ENCODE peak calls at places on chromosomes 1 and 21, in eight cellular contexts. One of them, this sample, is unnamed.

GRCh38 chr21:39850333-39850732 is 16.9 kb upstream of the PCP4 start:
- DNase-seq in left ventricle myocardium inferior: no peak
- DNase-seq in CD8-positive, alpha-beta T cell: no peak
- DNase-seq in kidney epithelial cell: no peak
- DNase-seq in AG04450: no peak
- DNase-seq in BE2C: no peak
- DNase-seq in tibial artery: no peak
- DNase-seq in HL-60: no peak
- DNase-seq in this sample: no peak

GRCh38 chr1:77484334-77484733 is 198.1 kb downstream of the ZZZ3 start:
- DNase-seq in left ventricle myocardium inferior: no peak
- DNase-seq in CD8-positive, alpha-beta T cell: no peak
- DNase-seq in kidney epithelial cell: no peak
- DNase-seq in AG04450: no peak
- DNase-seq in BE2C: no peak
- DNase-seq in tibial artery: no peak
- DNase-seq in HL-60: no peak
- DNase-seq in this sample: no peak

GRCh38 chr1:15950763-15951295 is 25.1 kb downstream of the ZBTB17 start:
- DNase-seq in left ventricle myocardium inferior: no peak
- DNase-seq in CD8-positive, alpha-beta T cell: peak; percentile 60
- DNase-seq in kidney epithelial cell: no peak
- DNase-seq in AG04450: no peak
- DNase-seq in BE2C: no peak
- DNase-seq in tibial artery: peak; percentile 90
- DNase-seq in HL-60: peak; percentile 50
- DNase-seq in this sample: peak; percentile 61

GRCh38 chr1:229714964-229715603 is 89.0 kb downstream of the URB2 start:
- DNase-seq in left ventricle myocardium inferior: no peak
- DNase-seq in CD8-positive, alpha-beta T cell: peak; percentile 28
- DNase-seq in kidney epithelial cell: no peak
- DNase-seq in AG04450: no peak
- DNase-seq in BE2C: peak; percentile 58
- DNase-seq in tibial artery: no peak
- DNase-seq in HL-60: no peak
- DNase-seq in this sample: peak; percentile 54

GRCh38 chr1:9453375-9454093 is 85.7 kb upstream of the SLC25A33 start:
- DNase-seq in left ventricle myocardium inferior: no peak
- DNase-seq in CD8-positive, alpha-beta T cell: no peak
- DNase-seq in kidney epithelial cell: no peak
- DNase-seq in AG04450: no peak
- DNase-seq in BE2C: peak; percentile 47
- DNase-seq in tibial artery: no peak
- DNase-seq in HL-60: no peak
- DNase-seq in this sample: no peak

GRCh38 chr1:243623831-243624230 is 226.2 kb downstream of the AKT3 start:
- DNase-seq in left ventricle myocardium inferior: no peak
- DNase-seq in CD8-positive, alpha-beta T cell: no peak
- DNase-seq in kidney epithelial cell: no peak
- DNase-seq in AG04450: no peak
- DNase-seq in BE2C: no peak
- DNase-seq in tibial artery: no peak
- DNase-seq in HL-60: no peak
- DNase-seq in this sample: no peak

GRCh38 chr1:164602142-164602429 is 43.1 kb downstream of the PBX1 start:
- DNase-seq in left ventricle myocardium inferior: no peak
- DNase-seq in CD8-positive, alpha-beta T cell: no peak
- DNase-seq in kidney epithelial cell: no peak
- DNase-seq in AG04450: no peak
- DNase-seq in BE2C: no peak
- DNase-seq in tibial artery: no peak
- DNase-seq in HL-60: no peak
- DNase-seq in this sample: no peak

GRCh38 chr1:20721117-20722061 is 3.6 kb upstream of the KIF17 start:
- DNase-seq in left ventricle myocardium inferior: peak; percentile 5
- DNase-seq in CD8-positive, alpha-beta T cell: no peak
- DNase-seq in kidney epithelial cell: no peak
- DNase-seq in AG04450: no peak
- DNase-seq in BE2C: no peak
- DNase-seq in tibial artery: peak; percentile 61
- DNase-seq in HL-60: no peak
- DNase-seq in this sample: no peak

GRCh38 chr21:31132574-31133242 is 94.4 kb upstream of the KRTAP19-8 start:
- DNase-seq in left ventricle myocardium inferior: no peak
- DNase-seq in CD8-positive, alpha-beta T cell: peak; percentile 70
- DNase-seq in kidney epithelial cell: no peak
- DNase-seq in AG04450: no peak
- DNase-seq in BE2C: no peak
- DNase-seq in tibial artery: no peak
- DNase-seq in HL-60: no peak
- DNase-seq in this sample: no peak

GRCh38 chr1:59900640-59901039 is 25.9 kb downstream of the CYP2J2 start:
- DNase-seq in left ventricle myocardium inferior: no peak
- DNase-seq in CD8-positive, alpha-beta T cell: no peak
- DNase-seq in kidney epithelial cell: no peak
- DNase-seq in AG04450: no peak
- DNase-seq in BE2C: no peak
- DNase-seq in tibial artery: no peak
- DNase-seq in HL-60: no peak
- DNase-seq in this sample: no peak

GRCh38 chr1:226912587-226913176 is 27.4 kb upstream of the COQ8A start:
- DNase-seq in left ventricle myocardium inferior: peak; percentile 60
- DNase-seq in CD8-positive, alpha-beta T cell: peak; percentile 45
- DNase-seq in kidney epithelial cell: no peak
- DNase-seq in AG04450: no peak
- DNase-seq in BE2C: peak; percentile 69
- DNase-seq in tibial artery: peak; percentile 57
- DNase-seq in HL-60: peak; percentile 11
- DNase-seq in this sample: peak; percentile 68

GRCh38 chr1:94314222-94314858 is 77.0 kb upstream of the ARHGAP29 start:
- DNase-seq in left ventricle myocardium inferior: no peak
- DNase-seq in CD8-positive, alpha-beta T cell: no peak
- DNase-seq in kidney epithelial cell: no peak
- DNase-seq in AG04450: no peak
- DNase-seq in BE2C: no peak
- DNase-seq in tibial artery: no peak
- DNase-seq in HL-60: no peak
- DNase-seq in this sample: no peak

GRCh38 chr1:94309829-94310569 is 72.6 kb upstream of the ARHGAP29 start:
- DNase-seq in left ventricle myocardium inferior: no peak
- DNase-seq in CD8-positive, alpha-beta T cell: no peak
- DNase-seq in kidney epithelial cell: no peak
- DNase-seq in AG04450: no peak
- DNase-seq in BE2C: no peak
- DNase-seq in tibial artery: no peak
- DNase-seq in HL-60: no peak
- DNase-seq in this sample: no peak

GRCh38 chr1:94309216-94309615 is 71.8 kb upstream of the ARHGAP29 start:
- DNase-seq in left ventricle myocardium inferior: no peak
- DNase-seq in CD8-positive, alpha-beta T cell: no peak
- DNase-seq in kidney epithelial cell: no peak
- DNase-seq in AG04450: no peak
- DNase-seq in BE2C: no peak
- DNase-seq in tibial artery: no peak
- DNase-seq in HL-60: no peak
- DNase-seq in this sample: no peak

GRCh38 chr1:94306521-94306920 is 69.1 kb upstream of the ARHGAP29 start:
- DNase-seq in left ventricle myocardium inferior: no peak
- DNase-seq in CD8-positive, alpha-beta T cell: no peak
- DNase-seq in kidney epithelial cell: no peak
- DNase-seq in AG04450: no peak
- DNase-seq in BE2C: no peak
- DNase-seq in tibial artery: no peak
- DNase-seq in HL-60: no peak
- DNase-seq in this sample: no peak

GRCh38 chr1:94310570-94311270 is 73.3 kb upstream of the ARHGAP29 start:
- DNase-seq in left ventricle myocardium inferior: no peak
- DNase-seq in CD8-positive, alpha-beta T cell: no peak
- DNase-seq in kidney epithelial cell: no peak
- DNase-seq in AG04450: no peak
- DNase-seq in BE2C: no peak
- DNase-seq in tibial artery: no peak
- DNase-seq in HL-60: no peak
- DNase-seq in this sample: no peak
- H3K27me3 ChIP-seq in left ventricle myocardium inferior: no peaks in the 10 kb centered on the region
- H3K27me3 ChIP-seq in CD8-positive, alpha-beta T cell: no peaks in the 10 kb centered on the region
- H3K27me3 ChIP-seq in kidney epithelial cell: no peaks in the 10 kb centered on the region
- H3K27me3 ChIP-seq in AG04450: no peaks in the 10 kb centered on the region
- H3K27me3 ChIP-seq in BE2C: no peaks in the 10 kb centered on the region
- H3K27me3 ChIP-seq in tibial artery: no peaks in the 10 kb centered on the region
- H3K27me3 ChIP-seq in HL-60: no peaks in the 10 kb centered on the region
- H3K27me3 ChIP-seq in this sample: no peaks in the 10 kb centered on the region

GRCh38 chr1:157181258-157181657 is 43.1 kb upstream of the ETV3 start:
- DNase-seq in left ventricle myocardium inferior: no peak
- DNase-seq in CD8-positive, alpha-beta T cell: no peak
- DNase-seq in kidney epithelial cell: no peak
- DNase-seq in AG04450: no peak
- DNase-seq in BE2C: no peak
- DNase-seq in tibial artery: peak; percentile 42
- DNase-seq in HL-60: no peak
- DNase-seq in this sample: no peak
- H3K27me3 ChIP-seq in left ventricle myocardium inferior: peaks cover 55% of the 10 kb centered on the region
- H3K27me3 ChIP-seq in CD8-positive, alpha-beta T cell: no peaks in the 10 kb centered on the region
- H3K27me3 ChIP-seq in kidney epithelial cell: peaks cover 11% of the 10 kb centered on the region
- H3K27me3 ChIP-seq in AG04450: peaks cover 21% of the 10 kb centered on the region
- H3K27me3 ChIP-seq in BE2C: peaks cover 27% of the 10 kb centered on the region
- H3K27me3 ChIP-seq in tibial artery: peaks cover 7% of the 10 kb centered on the region
- H3K27me3 ChIP-seq in HL-60: peaks cover 11% of the 10 kb centered on the region
- H3K27me3 ChIP-seq in this sample: peaks cover 63% of the 10 kb centered on the region

GRCh38 chr1:3590951-3591865 is 20.1 kb downstream of the MEGF6 start:
- DNase-seq in left ventricle myocardium inferior: no peak
- DNase-seq in CD8-positive, alpha-beta T cell: peak; percentile 18
- DNase-seq in kidney epithelial cell: no peak
- DNase-seq in AG04450: no peak
- DNase-seq in BE2C: no peak
- DNase-seq in tibial artery: no peak
- DNase-seq in HL-60: no peak
- DNase-seq in this sample: no peak

GRCh38 chr1:3593745-3594144 is 17.6 kb downstream of the MEGF6 start:
- DNase-seq in left ventricle myocardium inferior: no peak
- DNase-seq in CD8-positive, alpha-beta T cell: no peak
- DNase-seq in kidney epithelial cell: no peak
- DNase-seq in AG04450: no peak
- DNase-seq in BE2C: no peak
- DNase-seq in tibial artery: no peak
- DNase-seq in HL-60: no peak
- DNase-seq in this sample: no peak

GRCh38 chr1:3595949-3596348 is 15.4 kb downstream of the MEGF6 start:
- DNase-seq in left ventricle myocardium inferior: no peak
- DNase-seq in CD8-positive, alpha-beta T cell: no peak
- DNase-seq in kidney epithelial cell: no peak
- DNase-seq in AG04450: no peak
- DNase-seq in BE2C: no peak
- DNase-seq in tibial artery: no peak
- DNase-seq in HL-60: no peak
- DNase-seq in this sample: no peak

GRCh38 chr1:3594706-3595377 is 16.5 kb downstream of the MEGF6 start:
- DNase-seq in left ventricle myocardium inferior: no peak
- DNase-seq in CD8-positive, alpha-beta T cell: no peak
- DNase-seq in kidney epithelial cell: no peak
- DNase-seq in AG04450: no peak
- DNase-seq in BE2C: no peak
- DNase-seq in tibial artery: no peak
- DNase-seq in HL-60: no peak
- DNase-seq in this sample: no peak

DNA sequence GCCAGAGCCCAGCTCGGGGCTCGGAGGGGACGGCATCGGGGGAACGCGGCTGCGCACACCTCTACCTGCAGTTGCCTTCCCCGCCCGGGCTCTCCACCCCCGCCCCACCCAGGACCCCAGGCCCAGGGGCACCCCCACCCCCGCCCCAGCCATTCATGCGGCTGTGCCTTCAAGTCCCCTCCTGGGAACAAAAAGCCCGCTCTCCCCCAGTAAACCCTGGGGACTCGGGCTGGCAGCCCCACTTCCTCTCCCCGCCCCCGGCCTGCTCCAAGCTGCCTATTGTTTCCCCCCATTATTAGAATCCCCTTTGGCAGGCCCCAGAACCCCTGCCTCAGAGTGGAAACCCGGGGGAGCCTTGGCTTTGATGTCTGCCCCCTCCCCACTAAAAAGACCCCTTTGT is 18.0 kb downstream of the MEGF6 start:
- DNase-seq in left ventricle myocardium inferior: no peak
- DNase-seq in CD8-positive, alpha-beta T cell: no peak
- DNase-seq in kidney epithelial cell: no peak
- DNase-seq in AG04450: no peak
- DNase-seq in BE2C: no peak
- DNase-seq in tibial artery: no peak
- DNase-seq in HL-60: no peak
- DNase-seq in this sample: no peak
- H3K27me3 ChIP-seq in left ventricle myocardium inferior: peaks cover 6% of the 10 kb centered on the region
- H3K27me3 ChIP-seq in CD8-positive, alpha-beta T cell: no peaks in the 10 kb centered on the region
- H3K27me3 ChIP-seq in kidney epithelial cell: peaks cover 11% of the 10 kb centered on the region
- H3K27me3 ChIP-seq in AG04450: peaks cover 14% of the 10 kb centered on the region
- H3K27me3 ChIP-seq in BE2C: no peaks in the 10 kb centered on the region
- H3K27me3 ChIP-seq in tibial artery: peaks cover 6% of the 10 kb centered on the region
- H3K27me3 ChIP-seq in HL-60: no peaks in the 10 kb centered on the region
- H3K27me3 ChIP-seq in this sample: peaks cover 76% of the 10 kb centered on the region

GRCh38 chr21:42560517-42561179 is 47.0 kb downstream of the SLC37A1 start:
- DNase-seq in left ventricle myocardium inferior: no peak
- DNase-seq in CD8-positive, alpha-beta T cell: no peak
- DNase-seq in kidney epithelial cell: no peak
- DNase-seq in AG04450: no peak
- DNase-seq in BE2C: no peak
- DNase-seq in tibial artery: no peak
- DNase-seq in HL-60: no peak
- DNase-seq in this sample: no peak

GRCh38 chr21:42558368-42558767 is 44.7 kb downstream of the SLC37A1 start:
- DNase-seq in left ventricle myocardium inferior: no peak
- DNase-seq in CD8-positive, alpha-beta T cell: no peak
- DNase-seq in kidney epithelial cell: no peak
- DNase-seq in AG04450: no peak
- DNase-seq in BE2C: no peak
- DNase-seq in tibial artery: no peak
- DNase-seq in HL-60: no peak
- DNase-seq in this sample: no peak

GRCh38 chr21:42557420-42557819 is 43.8 kb downstream of the SLC37A1 start:
- DNase-seq in left ventricle myocardium inferior: no peak
- DNase-seq in CD8-positive, alpha-beta T cell: no peak
- DNase-seq in kidney epithelial cell: no peak
- DNase-seq in AG04450: no peak
- DNase-seq in BE2C: no peak
- DNase-seq in tibial artery: peak; percentile 27
- DNase-seq in HL-60: no peak
- DNase-seq in this sample: no peak

GRCh38 chr21:42558846-42559245 is 45.2 kb downstream of the SLC37A1 start:
- DNase-seq in left ventricle myocardium inferior: no peak
- DNase-seq in CD8-positive, alpha-beta T cell: no peak
- DNase-seq in kidney epithelial cell: peak; percentile 25
- DNase-seq in AG04450: no peak
- DNase-seq in BE2C: peak; percentile 51
- DNase-seq in tibial artery: peak; percentile 62
- DNase-seq in HL-60: no peak
- DNase-seq in this sample: no peak

DNA sequence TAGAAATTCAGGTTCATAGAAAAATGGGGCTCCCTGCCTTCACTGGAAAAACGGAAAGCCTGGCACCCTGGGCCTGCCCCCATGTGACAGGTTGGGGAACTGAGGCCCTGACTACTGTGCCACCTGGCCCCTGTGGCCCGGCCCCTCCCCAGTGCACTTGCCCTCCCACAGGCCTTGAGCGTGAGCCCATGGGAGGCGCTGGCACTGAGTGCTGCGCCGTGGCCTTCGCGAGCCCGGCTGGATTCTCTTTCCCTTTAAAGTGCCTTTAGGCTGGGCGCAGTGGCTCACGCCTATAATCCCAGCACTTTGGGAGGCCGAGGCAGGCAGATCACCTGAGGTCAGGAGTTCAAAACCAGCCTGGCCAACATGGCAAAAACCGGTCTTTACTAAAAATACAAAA is 45.7 kb downstream of the SLC37A1 start:
- DNase-seq in left ventricle myocardium inferior: no peak
- DNase-seq in CD8-positive, alpha-beta T cell: no peak
- DNase-seq in kidney epithelial cell: no peak
- DNase-seq in AG04450: no peak
- DNase-seq in BE2C: no peak
- DNase-seq in tibial artery: peak; percentile 47
- DNase-seq in HL-60: no peak
- DNase-seq in this sample: no peak
- H3K27me3 ChIP-seq in left ventricle myocardium inferior: no peaks in the 10 kb centered on the region
- H3K27me3 ChIP-seq in CD8-positive, alpha-beta T cell: no peaks in the 10 kb centered on the region
- H3K27me3 ChIP-seq in kidney epithelial cell: no peaks in the 10 kb centered on the region
- H3K27me3 ChIP-seq in AG04450: no peaks in the 10 kb centered on the region
- H3K27me3 ChIP-seq in BE2C: no peaks in the 10 kb centered on the region
- H3K27me3 ChIP-seq in tibial artery: no peaks in the 10 kb centered on the region
- H3K27me3 ChIP-seq in HL-60: no peaks in the 10 kb centered on the region
- H3K27me3 ChIP-seq in this sample: peaks cover 24% of the 10 kb centered on the region

This sample was measured in K562.